ENCODE peak calls at places on chromosomes 1 and 21, in nine cellular contexts. L is activated T-cell treated with anti-CD3 and anti-CD28 coated beads for 1 hour, O is prostate gland, E is BJ, V is AG09309, N is NCI-H146, Z is NCI-H524, S is GM23338, P is NCI-H510A treated with DMSO at 0.1 percent for 48 hours. G is an unnamed sample.
A peak's percentile ranks its signal among the peaks of the same experiment; 100 is the strongest.

GRCh38 chr1:156958247-156958714 is 37.8 kb downstream of the LRRC71 start:
- DNase-seq in O (no peak), E (no peak), S (no peak), P (no peak), V (no peak), L (no peak), Z (no peak), N (no peak), G (no peak)

GRCh38 chr1:200739499-200740290 is 1.0 kb downstream of the CAMSAP2 start:
- DNase-seq in E (no peak), V (no peak), O (peak; percentile 23), L (no peak), N (peak; percentile 37), P (no peak), S (peak; percentile 15), Z (no peak), G (peak; percentile 6)

GRCh38 chr21:42218836-42219605 is at the start of gene ABCG1:
- DNase-seq in S (peak; percentile 87), N (peak; percentile 63), L (no peak), Z (no peak), E (no peak), O (peak; percentile 67), P (peak; percentile 37), V (no peak), G (no peak)

GRCh38 chr1:1984560-1985070 is 19.0 kb downstream of the CFAP74 start:
- DNase-seq in Z (no peak), O (no peak), E (no peak), N (no peak), S (no peak), V (no peak), L (no peak), P (no peak), G (no peak)

GRCh38 chr21:45152265-45152746 is 77.9 kb downstream of the ADARB1 start:
- DNase-seq in P (no peak), V (no peak), Z (no peak), E (no peak), L (peak; percentile 52), N (peak; percentile 4), S (peak; percentile 60), O (no peak), G (no peak)

GRCh38 chr1:52159033-52159789 is 17.3 kb downstream of the ZFYVE9 start:
- DNase-seq in E (no peak), P (no peak), L (no peak), Z (no peak), O (no peak), V (no peak), N (no peak), S (no peak), G (no peak)

GRCh38 chr1:206960676-206961386 is 9.4 kb downstream of the FCAMR start:
- DNase-seq in E (no peak), V (no peak), P (no peak), N (no peak), Z (no peak), L (no peak), O (no peak), S (no peak), G (no peak)

GRCh38 chr1:70764747-70765146 is 282.9 kb downstream of the PTGER3 start:
- DNase-seq in O (no peak), L (no peak), S (no peak), V (no peak), P (no peak), Z (no peak), E (no peak), N (no peak), G (no peak)

GRCh38 chr1:29633784-29634183 is 397.5 kb downstream of the PTPRU start:
- DNase-seq in Z (peak; percentile 29), O (no peak), E (no peak), N (no peak), L (no peak), V (no peak), P (no peak), S (no peak), G (no peak)

GRCh38 chr1:203039609-203040517 is 13.6 kb downstream of the PPFIA4 start:
- DNase-seq in Z (peak; percentile 91), O (no peak), S (peak; percentile 86), L (no peak), N (no peak), V (no peak), E (no peak), P (no peak), G (no peak)

GRCh38 chr1:168443899-168444298 is 99.9 kb downstream of the XCL2 start:
- DNase-seq in V (no peak), L (no peak), N (no peak), P (no peak), O (no peak), Z (no peak), E (no peak), S (no peak), G (no peak)

GRCh38 chr1:193181985-193182384 is 4.4 kb downstream of the B3GALT2 start:
- DNase-seq in V (no peak), S (no peak), E (no peak), Z (no peak), O (no peak), L (no peak), P (no peak), N (peak; percentile 49), G (no peak)

GRCh38 chr1:102891868-102892625 is 216.3 kb downstream of the COL11A1 start:
- DNase-seq in S (no peak), V (peak; percentile 61), O (no peak), N (no peak), E (peak; percentile 33), P (no peak), Z (no peak), L (no peak), G (peak; percentile 26)

GRCh38 chr1:4585216-4585615 is 69.2 kb upstream of the AJAP1 start:
- DNase-seq in L (peak; percentile 23), V (no peak), P (no peak), Z (no peak), S (peak; percentile 17), E (no peak), O (no peak), N (no peak), G (no peak)

GRCh38 chr1:13585996-13586395 is 2.4 kb downstream of the PDPN start:
- DNase-seq in Z (peak; percentile 17), S (no peak), P (no peak), L (no peak), V (no peak), O (no peak), E (no peak), N (no peak), G (no peak)

GRCh38 chr1:110176299-110176956 is 26.1 kb downstream of the SLC6A17 start:
- DNase-seq in E (no peak), O (peak; percentile 20), L (no peak), S (no peak), P (peak; percentile 87), V (no peak), N (peak; percentile 30), Z (peak; percentile 17), G (no peak)

GRCh38 chr1:220810179-220810653 is 23.5 kb downstream of the MTARC1 start:
- DNase-seq in N (peak; percentile 85), L (peak; percentile 57), O (peak; percentile 54), P (peak; percentile 29), E (no peak), Z (peak; percentile 32), S (peak; percentile 91), V (peak; percentile 38), G (peak; percentile 38)

GRCh38 chr1:54810144-54810942 is 9.2 kb upstream of the TTC22 start:
- DNase-seq in P (peak; percentile 78), O (peak; percentile 51), E (no peak), L (peak; percentile 49), N (peak; percentile 53), S (peak; percentile 91), V (no peak), Z (peak; percentile 17), G (peak; percentile 12)

GRCh38 chr1:10507111-10507879 is 32.5 kb downstream of the PEX14 start:
- DNase-seq in P (peak; percentile 100), L (peak; percentile 38), S (peak; percentile 86), N (peak; percentile 77), Z (peak; percentile 66), E (no peak), V (peak; percentile 63), O (peak; percentile 71), G (no peak)

GRCh38 chr21:34337741-34338140 is 26.1 kb upstream of the KCNE2 start:
- DNase-seq in E (no peak), V (no peak), Z (no peak), S (no peak), N (no peak), P (no peak), O (no peak), L (no peak), G (no peak)

GRCh38 chr1:81999364-81999763 is 198.6 kb downstream of the ADGRL2 start:
- DNase-seq in L (no peak), P (no peak), N (no peak), S (no peak), V (no peak), O (no peak), E (peak; percentile 11), Z (no peak), G (no peak)